ENCODE peak calls at places on chromosomes 11 and 22, in four cellular contexts. O, T, V and X are unnamed samples.

GRCh38 chr11:7306900-7307299 is 55.2 kb downstream of the SYT9 start:
- DNase-seq in O (no peak), T (no peak), V (no peak), X (no peak)

GRCh38 chr11:66330931-66331330 is 5.3 kb downstream of the RIN1 start:
- DNase-seq in O (no peak), T (peak), V (peak), X (no peak)

GRCh38 chr22:19046719-19047609 is 75.2 kb downstream of the DGCR2 start:
- DNase-seq in O (no peak), T (no peak), V (no peak), X (no peak)

GRCh38 chr11:73795925-73796632 is 8.4 kb downstream of the MRPL48 start:
- DNase-seq in O (no peak), T (peak), V (no peak), X (no peak)

GRCh38 chr11:93236741-93237675 is 39.2 kb upstream of the SLC36A4 start:
- DNase-seq in O (peak), T (no peak), V (no peak), X (peak)

GRCh38 chr11:33980896-33981295 is 70.6 kb upstream of the CAPRIN1 start:
- DNase-seq in O (no peak), T (no peak), V (no peak), X (no peak)

GRCh38 chr22:19518568-19519030 is 5.6 kb downstream of the CLDN5 start:
- DNase-seq in O (no peak), T (no peak), V (no peak), X (no peak)

GRCh38 chr11:46291441-46292143 is 14.1 kb downstream of the CREB3L1 start:
- DNase-seq in O (no peak), T (peak), V (peak), X (peak)

GRCh38 chr11:29319231-29319630 is 697.6 kb downstream of the KCNA4 start:
- DNase-seq in O (no peak), T (no peak), V (no peak), X (no peak)

GRCh38 chr22:50144005-50144614 is 26.4 kb upstream of the PANX2 start:
- DNase-seq in O (no peak), T (peak), V (no peak), X (no peak)

GRCh38 chr11:45272701-45273100 is 13.4 kb downstream of the SYT13 start:
- DNase-seq in O (no peak), T (no peak), V (no peak), X (no peak)

GRCh38 chr11:109075976-109076375 is 346.0 kb upstream of the C11orf87 start:
- DNase-seq in O (no peak), T (peak), V (no peak), X (peak)

GRCh38 chr11:44755553-44756505 is 29.1 kb downstream of the TSPAN18 start:
- DNase-seq in O (no peak), T (no peak), V (no peak), X (no peak)

GRCh38 chr22:29842740-29843139 is 4.7 kb upstream of the ASCC2 start:
- DNase-seq in O (no peak), T (no peak), V (no peak), X (no peak)

GRCh38 chr22:29846290-29846689 is 8.2 kb upstream of the ASCC2 start:
- DNase-seq in O (no peak), T (no peak), V (no peak), X (no peak)

GRCh38 chr22:29840498-29840897 is 2.4 kb upstream of the ASCC2 start:
- DNase-seq in O (no peak), T (no peak), V (no peak), X (no peak)

GRCh38 chr22:29838599-29838956 is 504 bp upstream of the ASCC2 start:
- DNase-seq in O (no peak), T (no peak), V (no peak), X (no peak)

GRCh38 chr22:29842172-29842571 is 4.1 kb upstream of the ASCC2 start:
- DNase-seq in O (no peak), T (no peak), V (no peak), X (no peak)
- H3K27ac ChIP-seq in O (no peak), T (no peak), V (no peak), X (no peak)

GRCh38 chr22:38740754-38741153 is 15.0 kb downstream of the SUN2 start:
- DNase-seq in O (no peak), T (peak), V (no peak), X (no peak)

GRCh38 chr22:38741166-38741565 is 14.6 kb downstream of the SUN2 start:
- DNase-seq in O (no peak), T (peak), V (no peak), X (no peak)

GRCh38 chr22:38739300-38740055 is 16.3 kb downstream of the SUN2 start:
- DNase-seq in O (no peak), T (peak), V (no peak), X (no peak)

GRCh38 chr22:38741576-38741975 is 14.2 kb downstream of the SUN2 start:
- DNase-seq in O (no peak), T (peak), V (no peak), X (no peak)

DNA sequence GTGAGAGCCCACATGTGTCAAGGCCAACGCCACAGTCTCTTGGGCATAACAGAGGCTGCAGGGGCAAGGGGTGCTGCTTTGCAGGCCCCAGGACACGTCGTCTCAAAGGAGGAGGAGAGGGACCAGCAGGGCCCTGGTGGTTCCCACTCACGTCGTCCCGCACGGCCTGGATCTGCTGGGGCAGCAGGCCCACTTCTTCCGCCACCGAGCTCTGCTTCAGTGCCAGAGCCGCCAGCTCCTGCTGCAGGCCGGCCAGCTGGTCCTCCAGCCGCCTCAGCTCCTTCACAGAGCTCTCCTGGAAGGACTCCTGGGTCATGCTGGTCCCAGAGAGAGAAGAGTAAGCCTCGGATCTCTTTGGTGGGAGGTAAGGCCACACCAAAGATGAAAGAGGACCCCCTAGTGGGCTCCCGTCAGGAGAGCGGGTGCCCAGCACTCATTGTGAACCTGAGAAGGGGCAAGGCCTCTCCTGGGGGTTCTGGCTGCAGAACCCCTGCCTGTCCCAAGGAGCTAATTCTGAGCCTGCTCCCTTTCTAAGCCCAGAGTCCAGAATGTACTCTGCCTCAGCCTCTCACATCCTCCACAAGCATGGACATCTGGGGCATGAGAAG is 15.6 kb downstream of the SUN2 start:
- DNase-seq in O (no peak), T (peak), V (no peak), X (no peak)
- H3K27ac ChIP-seq in O (no peak), T (no peak), V (no peak), X (no peak)

GRCh38 chr11:114138411-114138810 is 78.9 kb downstream of the ZBTB16 start:
- DNase-seq in O (no peak), T (no peak), V (no peak), X (no peak)
- H3K27ac ChIP-seq in O (no peak), T (no peak), V (no peak), X (no peak)

DNA sequence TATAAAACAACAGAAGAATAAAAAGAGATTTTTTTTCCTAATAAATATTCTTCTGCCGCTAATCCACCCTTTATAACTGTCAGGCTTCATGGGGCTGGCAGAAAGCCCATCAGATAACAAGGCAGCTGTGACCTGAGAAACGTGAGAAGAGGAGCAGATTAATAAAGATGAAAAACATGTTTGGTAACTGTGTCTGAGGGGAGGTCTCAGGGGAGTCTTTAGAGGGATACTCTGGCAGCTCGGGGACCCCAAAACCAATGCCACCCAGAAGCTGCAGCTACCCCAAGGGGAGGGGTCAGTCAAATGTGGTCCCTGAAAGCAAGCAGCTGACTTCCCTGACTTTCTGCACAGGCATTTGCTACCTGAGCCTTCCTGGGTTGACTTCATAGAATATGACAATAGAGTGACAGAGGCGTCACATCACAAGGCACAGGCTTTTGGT is 48.4 kb upstream of the POU2AF1 start:
- DNase-seq in O (peak), T (no peak), V (no peak), X (no peak)
- H3K27ac ChIP-seq in O (no peak), T (no peak), V (no peak), X (no peak)